ENCODE peak calls at places on chromosomes 13 and 19, in ten cellular contexts. E, Y, N, J, X, G, S, O, V and K are unnamed samples.

GRCh38 chr19:18436651-18437478 is 1.1 kb downstream of the ISYNA1 start:
- DNase-seq in O (no peak), X (peak), V (peak), G (peak), Y (no peak), J (peak), E (peak), S (peak), N (peak), K (peak)

GRCh38 chr13:101309014-101309619 is 107.2 kb downstream of the NALCN start:
- DNase-seq in Y (peak), J (peak), N (peak), S (no peak), X (no peak), O (no peak), G (no peak), V (no peak), E (no peak), K (peak)

GRCh38 chr19:10450853-10451609 is 30.7 kb downstream of the PDE4A start:
- DNase-seq in G (no peak), V (no peak), O (no peak), S (peak), E (no peak), J (no peak), N (no peak), X (peak), Y (no peak), K (no peak)

GRCh38 chr19:7849631-7850428 is 19.8 kb downstream of the EVI5L start:
- DNase-seq in V (no peak), J (peak), X (no peak), E (no peak), S (no peak), N (no peak), G (no peak), Y (no peak), O (no peak), K (no peak)

GRCh38 chr13:30107536-30108136 is 199.7 kb downstream of the KATNAL1 start:
- DNase-seq in E (no peak), J (peak), Y (no peak), V (no peak), G (no peak), X (no peak), O (no peak), S (no peak), N (no peak), K (peak)

GRCh38 chr19:15357906-15358305 is 21.7 kb downstream of the AKAP8 start:
- DNase-seq in G (no peak), O (no peak), J (no peak), X (no peak), N (no peak), E (no peak), V (no peak), S (no peak), Y (no peak), K (no peak)

GRCh38 chr19:45779231-45780145 is 2.8 kb downstream of the DMPK start:
- DNase-seq in J (no peak), O (peak), X (peak), Y (no peak), G (peak), N (peak), E (peak), V (peak), S (peak), K (no peak)

GRCh38 chr13:48232420-48233096 is 448 bp upstream of the ITM2B start:
- DNase-seq in J (no peak), E (no peak), N (no peak), S (peak), V (peak), Y (no peak), X (peak), O (no peak), G (no peak), K (peak)

GRCh38 chr13:106916329-106916728 is 348.4 kb upstream of the ARGLU1 start:
- DNase-seq in E (no peak), V (no peak), J (no peak), S (no peak), G (no peak), N (peak), X (no peak), Y (peak), O (no peak), K (peak)

GRCh38 chr19:33246729-33247440 is 21.2 kb upstream of the SLC7A10 start:
- DNase-seq in V (no peak), E (no peak), G (peak), N (no peak), S (no peak), Y (no peak), O (no peak), X (no peak), J (no peak), K (no peak)

GRCh38 chr19:56705939-56706338 is 34.4 kb upstream of the ZNF835 start:
- DNase-seq in E (no peak), G (no peak), N (no peak), J (no peak), O (no peak), Y (no peak), S (no peak), X (no peak), V (no peak), K (no peak)

GRCh38 chr19:35251456-35251855 is 2.7 kb downstream of the LSR start:
- DNase-seq in Y (no peak), E (no peak), V (no peak), O (no peak), N (no peak), S (no peak), J (no peak), X (no peak), G (no peak), K (no peak)

GRCh38 chr13:60583911-60584753 is 187.1 kb downstream of the TDRD3 start:
- DNase-seq in Y (no peak), O (peak), E (no peak), J (peak), V (peak), X (no peak), G (no peak), S (peak), N (peak), K (peak)

GRCh38 chr19:45217957-45218334 is 27.3 kb downstream of the EXOC3L2 start:
- DNase-seq in V (no peak), S (no peak), G (no peak), O (no peak), Y (no peak), J (no peak), X (no peak), E (no peak), N (no peak), K (no peak)

GRCh38 chr13:52968074-52968700 is 60.4 kb upstream of the OLFM4 start:
- DNase-seq in Y (no peak), N (peak), O (peak), G (peak), V (peak), J (peak), X (peak), S (peak), E (peak), K (peak)

GRCh38 chr13:24894277-24894971 is 130.5 kb downstream of the RNF17 start:
- DNase-seq in J (no peak), N (no peak), E (no peak), O (no peak), Y (no peak), V (no peak), S (no peak), X (no peak), G (no peak), K (no peak)

GRCh38 chr19:14425696-14426138 is 6.6 kb upstream of the DDX39A start:
- DNase-seq in E (no peak), N (peak), V (no peak), X (no peak), G (no peak), S (no peak), O (no peak), Y (no peak), J (no peak), K (peak)

GRCh38 chr13:106500450-106500849 is 35.0 kb downstream of the EFNB2 start:
- DNase-seq in X (no peak), N (no peak), Y (no peak), J (no peak), V (no peak), G (no peak), O (no peak), S (no peak), E (no peak), K (no peak)

GRCh38 chr19:3984584-3984907 is 717 bp downstream of the EEF2 start:
- DNase-seq in N (no peak), Y (no peak), G (no peak), V (no peak), E (no peak), S (peak), J (no peak), X (no peak), O (no peak), K (no peak)

GRCh38 chr13:27450921-27451461 is 627 bp upstream of the MTIF3 start:
- DNase-seq in E (peak), N (peak), Y (peak), X (peak), J (peak), O (no peak), V (peak), G (peak), S (peak), K (peak)

GRCh38 chr19:311813-312261 is 20.6 kb upstream of the PLPP2 start:
- DNase-seq in N (no peak), V (no peak), S (no peak), X (no peak), E (no peak), Y (no peak), G (peak), O (no peak), J (no peak), K (no peak)

GRCh38 chr19:52034051-52034728 is 6.0 kb upstream of the ZNF614 start:
- DNase-seq in G (no peak), N (peak), O (no peak), X (no peak), V (no peak), E (no peak), S (no peak), J (no peak), Y (no peak), K (no peak)

GRCh38 chr13:29507356-29507755 is 88.1 kb downstream of the SLC7A1 start:
- DNase-seq in V (no peak), S (no peak), O (no peak), X (no peak), G (no peak), E (no peak), J (no peak), Y (no peak), N (no peak), K (no peak)

GRCh38 chr13:44046428-44046827 is 166.7 kb downstream of the LACC1 start:
- DNase-seq in J (no peak), S (no peak), V (no peak), N (no peak), E (no peak), Y (no peak), O (no peak), X (no peak), G (no peak), K (no peak)

GRCh38 chr13:44049546-44049945 is 169.8 kb downstream of the LACC1 start:
- DNase-seq in X (no peak), G (no peak), O (no peak), J (no peak), S (no peak), Y (no peak), E (no peak), V (no peak), N (no peak), K (no peak)

GRCh38 chr13:44050450-44051063 is 170.9 kb downstream of the LACC1 start:
- DNase-seq in X (peak), E (no peak), O (no peak), G (no peak), V (no peak), S (no peak), J (no peak), Y (no peak), N (peak), K (no peak)

GRCh38 chr13:44051405-44051804 is 171.7 kb downstream of the LACC1 start:
- DNase-seq in E (no peak), O (no peak), X (no peak), S (no peak), Y (no peak), J (no peak), N (no peak), G (no peak), V (no peak), K (no peak)

DNA sequence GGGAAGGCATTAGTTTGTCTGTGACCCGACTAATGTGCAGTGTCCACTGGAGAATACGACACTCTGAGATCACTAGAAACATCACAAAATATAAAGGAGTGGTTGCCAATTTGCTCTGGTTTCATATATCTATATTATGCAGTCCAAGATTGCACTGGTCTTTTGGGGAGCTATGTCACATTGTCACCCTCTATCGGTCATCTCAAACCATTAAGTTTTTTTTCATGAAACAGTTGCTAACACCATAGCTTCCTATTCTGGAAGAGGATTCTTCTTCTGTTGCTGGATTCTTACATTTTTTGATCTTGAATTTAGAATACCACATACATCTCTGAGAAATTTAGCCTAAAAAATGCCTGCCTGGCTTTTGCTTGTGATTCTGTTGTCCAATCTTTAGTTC is 168.6 kb downstream of the LACC1 start:
- DNase-seq in E (no peak), X (no peak), Y (no peak), S (no peak), N (peak), V (no peak), J (no peak), G (no peak), O (no peak), K (peak)
- TF ChIP-seq CTCF in E (no peak), X (no peak), Y (no peak), S (peak), N (peak), V (no peak), J (no peak), G (peak), O (no peak), K (peak)

DNA sequence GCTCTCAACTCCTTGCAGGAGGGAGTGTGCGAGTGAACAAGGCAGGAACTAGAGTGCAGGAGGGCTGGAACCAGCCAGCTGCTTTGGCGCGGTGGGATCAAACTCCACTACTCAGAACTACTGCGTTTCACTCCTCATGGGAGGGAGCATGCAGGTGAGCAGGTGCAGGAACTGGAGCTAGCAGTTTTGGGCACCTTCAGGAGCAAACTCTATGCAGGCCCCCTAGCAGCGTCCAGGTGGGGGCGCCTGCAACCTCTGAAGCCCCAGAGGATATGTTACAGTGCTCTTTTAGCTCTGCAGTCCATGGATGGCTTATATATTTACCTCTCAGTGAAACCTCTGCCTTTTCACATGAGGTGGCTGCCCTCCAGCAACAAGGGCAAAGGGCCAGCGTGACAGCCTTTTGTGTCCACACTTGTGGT is 1303.4 kb downstream of the PCDH9 start:
- DNase-seq in G (peak), S (peak), O (no peak), X (peak), Y (no peak), V (no peak), E (no peak), J (no peak), N (no peak), K (no peak)
- TF ChIP-seq CTCF in G (peak), S (peak), O (no peak), X (no peak), Y (peak), V (no peak), E (no peak), J (no peak), N (peak), K (peak)

GRCh38 chr19:5897189-5897969 is 6.2 kb downstream of the NDUFA11 start:
- DNase-seq in O (no peak), N (no peak), S (peak), E (no peak), G (no peak), J (no peak), X (no peak), V (peak), Y (no peak), K (no peak)
- TF ChIP-seq CTCF in O (no peak), N (no peak), S (peak), E (no peak), G (no peak), J (no peak), X (peak), V (no peak), Y (no peak), K (peak)

GRCh38 chr13:71240906-71241305 is 626.1 kb downstream of the DACH1 start:
- DNase-seq in Y (no peak), E (no peak), V (no peak), O (no peak), N (peak), X (peak), S (peak), G (no peak), J (no peak), K (no peak)
- TF ChIP-seq CTCF in Y (no peak), E (no peak), V (no peak), O (no peak), N (peak), X (peak), S (peak), G (peak), J (no peak), K (no peak)

GRCh38 chr19:8986296-8986695 is 23.9 kb downstream of the MUC16 start:
- DNase-seq in S (no peak), E (no peak), N (no peak), G (no peak), O (no peak), V (no peak), Y (no peak), X (no peak), J (no peak), K (no peak)

DNA sequence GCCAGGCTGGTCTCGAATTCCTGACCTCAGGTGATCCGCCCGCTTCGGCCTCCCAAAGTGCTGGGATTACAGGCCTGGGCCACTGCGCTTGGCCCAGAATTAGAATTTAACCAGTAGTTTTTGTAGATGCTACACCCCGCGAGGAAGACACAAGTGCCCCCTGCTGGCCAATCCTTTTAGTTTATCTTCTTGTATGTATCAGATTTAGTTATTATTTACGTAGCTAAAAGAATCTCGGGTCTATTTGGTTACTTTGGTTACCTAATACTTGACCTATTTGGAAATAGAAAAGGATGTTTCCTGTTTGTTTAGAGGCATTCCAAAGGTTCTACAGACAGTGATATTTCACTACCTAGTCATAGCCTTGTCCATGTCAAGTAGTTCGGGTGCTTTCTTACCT is 22.0 kb downstream of the MUC16 start:
- DNase-seq in E (no peak), Y (no peak), G (no peak), V (no peak), X (no peak), J (peak), O (no peak), N (no peak), S (peak), K (no peak)
- TF ChIP-seq CTCF in E (no peak), Y (no peak), G (no peak), V (no peak), X (no peak), J (peak), O (no peak), N (no peak), S (peak), K (peak)

DNA sequence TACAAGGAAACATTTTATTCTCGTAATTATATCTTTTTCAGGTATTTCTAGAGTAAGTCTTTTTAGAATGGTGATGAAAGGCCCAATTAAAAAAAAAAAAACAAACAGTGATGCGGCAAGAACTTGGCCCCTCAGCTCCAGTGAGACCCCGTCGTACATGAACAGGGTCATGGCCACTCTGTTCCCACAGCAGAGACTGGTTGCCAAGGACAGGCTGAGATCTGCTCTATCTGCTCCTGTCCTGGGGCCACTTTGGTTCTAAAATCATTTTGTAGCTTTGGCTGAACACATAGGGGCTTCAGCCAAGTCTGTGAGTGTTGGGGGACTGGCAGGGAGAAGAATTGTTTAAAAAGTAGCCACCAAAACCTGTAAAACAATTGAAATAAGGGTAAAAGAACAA is 286.9 kb downstream of the RFC3 start:
- DNase-seq in E (no peak), G (no peak), Y (no peak), J (no peak), V (no peak), X (no peak), O (no peak), S (no peak), N (no peak), K (no peak)
- TF ChIP-seq CTCF in E (no peak), G (no peak), Y (no peak), J (no peak), V (no peak), X (no peak), O (no peak), S (no peak), N (no peak), K (no peak)

GRCh38 chr19:12825259-12826131 is 8.9 kb downstream of the RTBDN start:
- DNase-seq in E (no peak), J (no peak), N (no peak), X (peak), S (peak), O (no peak), G (no peak), V (no peak), Y (no peak), K (no peak)
- TF ChIP-seq CTCF in E (peak), J (peak), N (peak), X (peak), S (peak), O (no peak), G (no peak), V (peak), Y (peak), K (peak)

DNA sequence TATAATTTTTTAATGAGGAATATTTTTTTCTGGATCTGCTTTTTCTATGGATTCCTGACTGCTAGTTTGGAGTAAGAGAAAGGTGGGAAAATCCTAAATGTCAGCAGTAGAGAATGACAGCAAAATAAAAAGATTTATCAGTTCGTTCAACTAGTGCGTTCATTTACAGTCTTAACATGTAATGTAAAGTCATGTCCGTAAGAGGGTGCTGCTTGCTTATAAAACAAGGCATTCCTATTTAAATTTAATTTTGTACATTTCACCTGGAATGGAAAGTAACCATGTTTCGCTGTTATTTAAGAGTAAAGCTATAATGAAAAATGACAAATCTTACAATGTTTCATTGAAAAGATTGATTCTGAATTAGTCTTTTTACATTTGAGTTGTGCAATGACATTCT is 76.6 kb downstream of the ZMYM2 start:
- DNase-seq in G (no peak), X (no peak), O (no peak), E (no peak), N (peak), S (no peak), Y (no peak), V (no peak), J (no peak), K (no peak)
- TF ChIP-seq CTCF in G (peak), X (peak), O (no peak), E (no peak), N (no peak), S (peak), Y (no peak), V (no peak), J (peak), K (no peak)